ENCODE peak calls at places on chromosome 17, in eight cellular contexts. A is astrocyte of the hippocampus, C is ureter, E is AG08395, W is DMS153, T is EL, K is HS-5, Y is OCI-M1. B is an unnamed sample.

GRCh38 chr17:50548831-50549230 is 1.9 kb downstream of the SPATA20 start:
- DNase-seq in A (no peak), C (no peak), E (no peak), W (no peak), T (no peak), K (no peak), Y (no peak), B (no peak)

GRCh38 chr17:5210853-5211252 is 19.2 kb upstream of the ZNF594 start:
- DNase-seq in A (no peak), C (no peak), E (no peak), W (no peak), T (no peak), K (no peak), Y (no peak), B (no peak)

GRCh38 chr17:71273451-71273850 is 847.4 kb upstream of the SOX9 start:
- DNase-seq in A (no peak), C (no peak), E (no peak), W (no peak), T (peak; percentile 12), K (peak; percentile 34), Y (no peak), B (no peak)

GRCh38 chr17:27473748-27474609 is 17.7 kb downstream of the KSR1 start:
- DNase-seq in A (no peak), C (no peak), E (no peak), W (peak; percentile 56), T (no peak), K (no peak), Y (peak; percentile 99), B (no peak)

GRCh38 chr17:80516533-80516932 is 28.1 kb upstream of the RPTOR start:
- DNase-seq in A (no peak), C (no peak), E (no peak), W (no peak), T (no peak), K (no peak), Y (no peak), B (no peak)

GRCh38 chr17:65729207-65729606 is 167.8 kb upstream of the AXIN2 start:
- DNase-seq in A (no peak), C (no peak), E (no peak), W (no peak), T (no peak), K (no peak), Y (no peak), B (no peak)

GRCh38 chr17:146983-147761 is 9.8 kb downstream of the SCGB1C2 start:
- DNase-seq in A (no peak), C (peak; percentile 39), E (no peak), W (no peak), T (no peak), K (no peak), Y (no peak), B (no peak)

GRCh38 chr17:4853195-4853762 is 20.1 kb downstream of the MINK1 start:
- DNase-seq in A (no peak), C (no peak), E (no peak), W (no peak), T (no peak), K (no peak), Y (no peak), B (no peak)

GRCh38 chr17:73089918-73090317 is 2.6 kb downstream of the SLC39A11 start:
- DNase-seq in A (peak; percentile 7), C (no peak), E (no peak), W (no peak), T (no peak), K (no peak), Y (no peak), B (no peak)

GRCh38 chr17:5123343-5124124 is 7.7 kb downstream of the USP6 start:
- DNase-seq in A (no peak), C (peak; percentile 32), E (no peak), W (no peak), T (no peak), K (no peak), Y (no peak), B (no peak)

GRCh38 chr17:71170070-71170469 is 950.8 kb upstream of the SOX9 start:
- DNase-seq in A (no peak), C (no peak), E (no peak), W (no peak), T (no peak), K (no peak), Y (no peak), B (no peak)

GRCh38 chr17:4708436-4708835 is 2.0 kb upstream of the ARRB2 start:
- DNase-seq in A (no peak), C (no peak), E (no peak), W (no peak), T (no peak), K (no peak), Y (peak; percentile 81), B (no peak)

B was measured in AG08396.